ENCODE peak calls at places on chromosomes 1 and 21, in seven cellular contexts. P is hippocampal formation; H is NCI-H774; J is astrocyte; X is right cardiac atrium; S is stimulated activated CD8-positive, alpha-beta memory T cell treated with anti-CD3 and anti-CD28 coated beads, Interleukin-7, amount 100 ng/mL, for 24 hours; V is central memory CD4-positive, alpha-beta T cell. B is an unnamed sample.

GRCh38 chr1:229170778-229171505 is 100.0 kb upstream of the RAB4A start:
- DNase-seq in P (no peak), H (no peak), J (no peak), X (no peak), S (no peak), V (no peak), B (no peak)

GRCh38 chr21:19198801-19199200 is 795.2 kb upstream of the TMPRSS15 start:
- DNase-seq in P (no peak), H (no peak), J (no peak), X (no peak), S (no peak), V (no peak), B (no peak)

GRCh38 chr1:68293122-68293521 is 60.8 kb upstream of the WLS start:
- DNase-seq in P (no peak), H (no peak), J (no peak), X (no peak), S (no peak), V (no peak), B (no peak)

GRCh38 chr1:220271706-220272046 is 577 bp downstream of the RAB3GAP2 start:
- DNase-seq in P (peak; percentile 1), H (no peak), J (peak; percentile 21), X (peak; percentile 7), S (no peak), V (peak; percentile 2), B (no peak)

GRCh38 chr21:44529011-44529421 is 11.0 kb downstream of the KRTAP10-1 start:
- DNase-seq in P (no peak), H (no peak), J (no peak), X (no peak), S (no peak), V (no peak), B (peak; percentile 25)

GRCh38 chr1:172930142-172930541 is 120.6 kb downstream of the TNFSF18 start:
- DNase-seq in P (no peak), H (no peak), J (no peak), X (no peak), S (no peak), V (no peak), B (no peak)

GRCh38 chr21:44024895-44025353 is 12.8 kb downstream of the TRAPPC10 start:
- DNase-seq in P (peak; percentile 43), H (no peak), J (peak; percentile 75), X (peak; percentile 81), S (no peak), V (no peak), B (no peak)

GRCh38 chr1:171984850-171985485 is 143.7 kb downstream of the DNM3 start:
- DNase-seq in P (no peak), H (peak; percentile 38), J (peak; percentile 27), X (no peak), S (no peak), V (peak; percentile 35), B (no peak)

GRCh38 chr1:211947396-211948295 is 87.7 kb downstream of the INTS7 start:
- DNase-seq in P (no peak), H (peak; percentile 97), J (no peak), X (no peak), S (no peak), V (no peak), B (no peak)

GRCh38 chr21:18840239-18840638 is 436.7 kb upstream of the TMPRSS15 start:
- DNase-seq in P (no peak), H (no peak), J (no peak), X (no peak), S (no peak), V (no peak), B (no peak)

GRCh38 chr21:39441502-39442475 is 3.8 kb downstream of the LCA5L start:
- DNase-seq in P (no peak), H (no peak), J (peak; percentile 32), X (no peak), S (no peak), V (peak; percentile 17), B (no peak)

GRCh38 chr21:46322351-46323226 is 1.1 kb downstream of the C21orf58 start:
- DNase-seq in P (no peak), H (no peak), J (peak; percentile 47), X (no peak), S (no peak), V (no peak), B (no peak)

GRCh38 chr1:20216574-20216973 is 30.3 kb upstream of the PLA2G2C start:
- DNase-seq in P (no peak), H (no peak), J (no peak), X (no peak), S (no peak), V (no peak), B (no peak)